ENCODE peak calls at places on chromosomes 13 and 19, in nine cellular contexts. Q, K, M, W, J, G, A, S and R are unnamed samples.

GRCh38 chr13:30796833-30797601 is 61.7 kb downstream of the ALOX5AP start:
- DNase-seq in G (no peak), M (no peak), W (no peak), S (no peak), A (no peak), J (no peak), K (no peak), Q (no peak), R (no peak)

GRCh38 chr19:56091751-56092546 is 29.1 kb downstream of the ZNF787 start:
- DNase-seq in K (no peak), A (no peak), G (no peak), M (no peak), W (no peak), J (no peak), S (no peak), Q (peak), R (peak)

GRCh38 chr19:54489341-54489740 is 13.3 kb upstream of the LAIR2 start:
- DNase-seq in G (no peak), J (no peak), S (no peak), W (no peak), M (no peak), A (no peak), K (no peak), Q (no peak), R (no peak)

GRCh38 chr13:51614350-51614786 is 30.1 kb downstream of the WDFY2 start:
- DNase-seq in J (no peak), M (peak), G (peak), A (no peak), Q (peak), W (no peak), S (peak), K (no peak), R (no peak)

GRCh38 chr19:52277471-52277870 is 8.1 kb downstream of the ZNF766 start:
- DNase-seq in W (no peak), M (no peak), A (no peak), S (no peak), Q (no peak), K (no peak), J (no peak), G (no peak), R (no peak)

GRCh38 chr19:3452456-3453068 is 27.8 kb downstream of the SMIM24 start:
- DNase-seq in G (no peak), Q (no peak), S (no peak), M (no peak), J (no peak), W (no peak), A (no peak), K (no peak), R (no peak)

GRCh38 chr19:15640294-15640903 is at the start of gene CYP4F3:
- DNase-seq in W (peak), A (no peak), S (peak), K (no peak), M (no peak), J (no peak), Q (peak), G (no peak), R (no peak)

GRCh38 chr19:35557539-35558399 is 5.7 kb downstream of the ATP4A start:
- DNase-seq in J (no peak), A (peak), Q (no peak), M (peak), W (peak), K (no peak), S (peak), G (peak), R (peak)

GRCh38 chr19:52778811-52779210 is 7.8 kb downstream of the ZNF600 start:
- DNase-seq in M (no peak), S (no peak), W (no peak), A (no peak), G (no peak), K (no peak), J (no peak), Q (no peak), R (no peak)

GRCh38 chr19:17778621-17779280 is 16.2 kb upstream of the B3GNT3 start:
- DNase-seq in Q (no peak), M (no peak), G (no peak), W (no peak), K (no peak), J (no peak), S (no peak), A (peak), R (no peak)

GRCh38 chr19:38665950-38666661 is 18.7 kb downstream of the ACTN4 start:
- DNase-seq in M (peak), A (peak), Q (peak), S (peak), K (no peak), G (no peak), W (no peak), J (peak), R (no peak)

GRCh38 chr19:1295169-1296012 is 9.7 kb downstream of the EFNA2 start:
- DNase-seq in Q (no peak), A (peak), K (no peak), S (no peak), M (peak), J (no peak), G (peak), W (no peak), R (peak)